ENCODE peak calls at places on chromosomes 1 and 21, in seven cellular contexts. C is OCI-LY7; M is mucosa of descending colon; G is NCI-H1105; I is CD8-positive, alpha-beta memory T cell; Y is HCEC 1CT; U is H54. D is an unnamed sample.

GRCh38 chr1:118773656-118774055 is 214.5 kb downstream of the TBX15 start:
- DNase-seq in Y (no peak), M (no peak), I (no peak), U (no peak), G (no peak), C (no peak), D (no peak)

GRCh38 chr1:41728403-41729202 is 190.1 kb downstream of the HIVEP3 start:
- DNase-seq in C (peak; percentile 33), G (no peak), Y (no peak), U (no peak), I (peak; percentile 48), M (peak; percentile 65), D (peak; percentile 82)

GRCh38 chr1:44327679-44328491 is 27.2 kb downstream of the ERI3 start:
- DNase-seq in Y (peak; percentile 100), C (no peak), I (no peak), U (peak; percentile 92), G (peak; percentile 85), M (peak; percentile 58), D (no peak)

GRCh38 chr1:174877208-174877673 is 122.5 kb upstream of the CACYBP start:
- DNase-seq in G (peak; percentile 63), M (no peak), I (no peak), C (peak; percentile 70), Y (no peak), U (no peak), D (no peak)

GRCh38 chr21:44259082-44259705 is 2.5 kb downstream of the DNMT3L start:
- DNase-seq in U (no peak), I (no peak), M (peak; percentile 33), G (no peak), Y (no peak), C (no peak), D (no peak)

GRCh38 chr1:235093013-235093618 is 35.5 kb downstream of the TOMM20 start:
- DNase-seq in G (no peak), M (peak; percentile 65), I (no peak), U (no peak), C (peak; percentile 24), Y (peak; percentile 51), D (no peak)

GRCh38 chr1:205711105-205712048 is 31.1 kb upstream of the SLC45A3 start:
- DNase-seq in Y (peak; percentile 68), G (peak; percentile 51), C (peak; percentile 87), U (peak; percentile 42), M (no peak), I (peak; percentile 47), D (peak; percentile 35)

GRCh38 chr1:205961970-205962820 is 18.9 kb upstream of the SLC26A9 start:
- DNase-seq in Y (no peak), M (no peak), G (no peak), C (no peak), I (no peak), U (no peak), D (no peak)

GRCh38 chr1:21249940-21250493 is 40.2 kb downstream of the ECE1 start:
- DNase-seq in G (no peak), I (no peak), U (no peak), M (no peak), C (no peak), Y (no peak), D (no peak)

GRCh38 chr1:80769351-80769750 is 1031.4 kb upstream of the ADGRL2 start:
- DNase-seq in G (no peak), C (no peak), U (no peak), Y (no peak), M (no peak), I (no peak), D (no peak)

GRCh38 chr1:6454856-6455751 is 10.9 kb downstream of the TNFRSF25 start:
- DNase-seq in U (no peak), G (no peak), Y (no peak), C (no peak), I (peak; percentile 28), M (peak; percentile 45), D (no peak)

GRCh38 chr1:109149874-109150601 is 36.1 kb downstream of the ELAPOR1 start:
- DNase-seq in Y (no peak), U (no peak), G (no peak), C (no peak), M (no peak), I (no peak), D (no peak)

GRCh38 chr1:1223891-1224290 is 7.9 kb downstream of the SDF4 start:
- DNase-seq in Y (no peak), C (no peak), I (no peak), U (no peak), G (no peak), M (no peak), D (no peak)

GRCh38 chr1:187390157-187390556 is 561.4 kb downstream of the PLA2G4A start:
- DNase-seq in U (peak; percentile 17), C (no peak), G (no peak), M (no peak), I (no peak), Y (peak; percentile 28), D (no peak)

GRCh38 chr1:18764362-18764761 is 95.1 kb downstream of the TAS1R2 start:
- DNase-seq in U (no peak), M (no peak), I (no peak), G (no peak), C (no peak), Y (no peak), D (no peak)

GRCh38 chr1:5751833-5752714 is 240.2 kb downstream of the NPHP4 start:
- DNase-seq in I (no peak), C (no peak), M (no peak), G (peak; percentile 21), Y (no peak), U (no peak), D (no peak)

GRCh38 chr1:224510880-224511645 is 76.5 kb upstream of the WDR26 start:
- DNase-seq in I (no peak), Y (peak; percentile 47), C (no peak), M (no peak), G (no peak), U (no peak), D (no peak)

GRCh38 chr1:56446531-56447098 is 132.7 kb downstream of the PLPP3 start:
- DNase-seq in U (no peak), G (no peak), M (no peak), C (no peak), I (no peak), Y (no peak), D (no peak)

D was measured in GM19239.